ENCODE peak calls at places on chromosomes 13 and 19, in six cellular contexts. X, H, N, O, K and R are unnamed samples.
A peak's percentile ranks its signal among the peaks of the same experiment; 100 is the strongest.

GRCh38 chr19:40356681-40357595 is 8.4 kb downstream of the PLD3 start:
- DNase-seq in X (no peak), H (no peak), N (no peak), O (no peak), K (no peak), R (no peak)

GRCh38 chr13:27012482-27013197 is 159.0 kb downstream of the USP12 start:
- DNase-seq in X (peak; percentile 32), H (no peak), N (no peak), O (peak; percentile 75), K (no peak), R (no peak)

GRCh38 chr19:39563408-39563807 is 23.4 kb upstream of the EID2 start:
- DNase-seq in X (no peak), H (no peak), N (no peak), O (no peak), K (no peak), R (no peak)

GRCh38 chr13:84037937-84038464 is 155.7 kb upstream of the SLITRK1 start:
- DNase-seq in X (no peak), H (no peak), N (no peak), O (no peak), K (no peak), R (no peak)

GRCh38 chr13:89695343-89696257 is 1651.9 kb upstream of the MIR17HG start:
- DNase-seq in X (no peak), H (peak; percentile 10), N (no peak), O (peak; percentile 32), K (peak; percentile 6), R (peak; percentile 3)

GRCh38 chr13:96294930-96295657 is 205.2 kb downstream of the HS6ST3 start:
- DNase-seq in X (no peak), H (no peak), N (no peak), O (no peak), K (no peak), R (no peak)

GRCh38 chr19:18710986-18711751 is 27.7 kb downstream of the CRTC1 start:
- DNase-seq in X (no peak), H (no peak), N (peak; percentile 87), O (peak; percentile 31), K (no peak), R (no peak)

GRCh38 chr13:102913924-102914628 is 68.2 kb downstream of the ERCC5 start:
- DNase-seq in X (no peak), H (peak; percentile 34), N (no peak), O (peak; percentile 10), K (no peak), R (no peak)

GRCh38 chr13:62482351-62482750 is 1066.7 kb upstream of the PCDH20 start:
- DNase-seq in X (no peak), H (no peak), N (no peak), O (no peak), K (no peak), R (no peak)

GRCh38 chr13:97417698-97418097 is 16.3 kb upstream of the RAP2A start:
- DNase-seq in X (no peak), H (no peak), N (no peak), O (no peak), K (no peak), R (no peak)

GRCh38 chr13:101473458-101473857 is 21.0 kb downstream of the ITGBL1 start:
- DNase-seq in X (no peak), H (no peak), N (no peak), O (peak; percentile 86), K (no peak), R (no peak)

GRCh38 chr19:47331931-47332547 is at the start of gene C5AR2:
- DNase-seq in X (no peak), H (no peak), N (no peak), O (peak; percentile 78), K (no peak), R (no peak)

GRCh38 chr13:54029226-54029625 is 1000.6 kb downstream of the OLFM4 start:
- DNase-seq in X (peak; percentile 75), H (no peak), N (no peak), O (no peak), K (no peak), R (no peak)

GRCh38 chr13:110746443-110746842 is 32.9 kb downstream of the ING1 start:
- DNase-seq in X (no peak), H (no peak), N (no peak), O (no peak), K (no peak), R (no peak)

GRCh38 chr19:16338470-16339360 is 14.1 kb downstream of the KLF2 start:
- DNase-seq in X (peak; percentile 87), H (no peak), N (no peak), O (peak; percentile 50), K (peak; percentile 55), R (no peak)

GRCh38 chr13:52395704-52396103 is 10.3 kb downstream of the THSD1 start:
- DNase-seq in X (no peak), H (no peak), N (no peak), O (no peak), K (no peak), R (no peak)

GRCh38 chr13:38767506-38768265 is 80.8 kb downstream of the FREM2 start:
- DNase-seq in X (no peak), H (no peak), N (no peak), O (no peak), K (no peak), R (no peak)

GRCh38 chr13:79271616-79272015 is 134.4 kb downstream of the RBM26 start:
- DNase-seq in X (no peak), H (no peak), N (no peak), O (no peak), K (no peak), R (no peak)

GRCh38 chr19:54692294-54692615 is 29.5 kb downstream of the LILRB4 start:
- DNase-seq in X (no peak), H (no peak), N (no peak), O (no peak), K (no peak), R (no peak)

GRCh38 chr13:94292323-94292640 is 187.2 kb downstream of the DCT start:
- DNase-seq in X (no peak), H (no peak), N (no peak), O (no peak), K (no peak), R (no peak)

GRCh38 chr13:98143157-98143553 is 261 bp downstream of the FARP1 start:
- DNase-seq in X (no peak), H (no peak), N (no peak), O (no peak), K (no peak), R (peak; percentile 81)

GRCh38 chr13:111895896-111896821 is 170.8 kb upstream of the SOX1 start:
- DNase-seq in X (no peak), H (no peak), N (no peak), O (no peak), K (no peak), R (no peak)

GRCh38 chr13:109844396-109844795 is 58.0 kb upstream of the IRS2 start:
- DNase-seq in X (no peak), H (no peak), N (no peak), O (peak; percentile 20), K (no peak), R (no peak)

GRCh38 chr13:110422913-110423688 is 116.0 kb downstream of the COL4A2 start:
- DNase-seq in X (no peak), H (no peak), N (no peak), O (no peak), K (no peak), R (no peak)

GRCh38 chr13:26531751-26532150 is 25.7 kb upstream of the WASF3 start:
- DNase-seq in X (no peak), H (no peak), N (no peak), O (no peak), K (no peak), R (no peak)

GRCh38 chr13:51805925-51806324 is 2.0 kb upstream of the DHRS12 start:
- DNase-seq in X (no peak), H (no peak), N (no peak), O (no peak), K (no peak), R (no peak)

GRCh38 chr19:18317998-18318800 is 4.7 kb downstream of the LSM4 start:
- DNase-seq in X (no peak), H (no peak), N (peak; percentile 81), O (no peak), K (no peak), R (no peak)

GRCh38 chr13:52356327-52356726 is 49.6 kb downstream of the THSD1 start:
- DNase-seq in X (no peak), H (no peak), N (no peak), O (peak; percentile 24), K (no peak), R (no peak)

GRCh38 chr19:2423913-2424685 is 3.3 kb downstream of the TIMM13 start:
- DNase-seq in X (no peak), H (no peak), N (no peak), O (no peak), K (no peak), R (no peak)

GRCh38 chr13:49995535-49996165 is 1.2 kb upstream of the TRIM13 start:
- DNase-seq in X (no peak), H (no peak), N (no peak), O (no peak), K (no peak), R (no peak)

GRCh38 chr19:33064117-33064777 is 441 bp downstream of the RHPN2 start:
- DNase-seq in X (no peak), H (no peak), N (no peak), O (no peak), K (no peak), R (peak; percentile 42)

GRCh38 chr19:13104848-13105646 is 2.4 kb upstream of the LYL1 start:
- DNase-seq in X (no peak), H (no peak), N (no peak), O (no peak), K (no peak), R (no peak)

GRCh38 chr13:35979378-35979911 is 151.7 kb downstream of the DCLK1 start:
- DNase-seq in X (peak; percentile 81), H (no peak), N (peak; percentile 75), O (peak; percentile 97), K (no peak), R (no peak)

GRCh38 chr19:4089946-4090345 is 23.2 kb upstream of the ZBTB7A start:
- DNase-seq in X (no peak), H (no peak), N (no peak), O (no peak), K (no peak), R (no peak)

GRCh38 chr19:58572818-58573657 is at the start of gene MZF1:
- DNase-seq in X (peak; percentile 100), H (peak; percentile 98), N (peak; percentile 100), O (peak; percentile 100), K (peak; percentile 98), R (no peak)

GRCh38 chr19:7636691-7637373 is at the start of gene STXBP2:
- DNase-seq in X (no peak), H (no peak), N (peak; percentile 92), O (no peak), K (peak; percentile 96), R (peak; percentile 76)

GRCh38 chr19:55528030-55528801 is 8.7 kb downstream of the SBK2 start:
- DNase-seq in X (no peak), H (no peak), N (no peak), O (no peak), K (no peak), R (no peak)